ENCODE peak calls at places on chromosome 15, in four cellular contexts. One of them, this sample, is unnamed.

GRCh38 chr15:35014265-35014664 is 26.2 kb upstream of the ZNF770 start:
- DNase-seq in HL-60: no peak
- DNase-seq in K562: no peak
- DNase-seq in GM12878: no peak
- DNase-seq in this sample: no peak

GRCh38 chr15:79849789-79850188 is 47.0 kb downstream of the MTHFS start:
- DNase-seq in HL-60: no peak
- DNase-seq in K562: peak; percentile 37
- DNase-seq in GM12878: no peak
- DNase-seq in this sample: no peak

GRCh38 chr15:31606942-31607497 is 280.4 kb downstream of the KLF13 start:
- DNase-seq in HL-60: no peak
- DNase-seq in K562: no peak
- DNase-seq in GM12878: no peak
- DNase-seq in this sample: no peak

GRCh38 chr15:41465822-41466421 is 27.8 kb upstream of the ITPKA start:
- DNase-seq in HL-60: no peak
- DNase-seq in K562: peak; percentile 69
- DNase-seq in GM12878: no peak
- DNase-seq in this sample: peak; percentile 30

GRCh38 chr15:55587321-55588069 is 650 bp downstream of the PYGO1 start:
- DNase-seq in HL-60: no peak
- DNase-seq in K562: peak; percentile 23
- DNase-seq in GM12878: no peak
- DNase-seq in this sample: peak; percentile 43

GRCh38 chr15:29074045-29074444 is 188.3 kb downstream of the APBA2 start:
- DNase-seq in HL-60: no peak
- DNase-seq in K562: no peak
- DNase-seq in GM12878: no peak
- DNase-seq in this sample: no peak

GRCh38 chr15:31974855-31975421 is 55.4 kb upstream of the CHRNA7 start:
- DNase-seq in HL-60: no peak
- DNase-seq in K562: peak; percentile 44
- DNase-seq in GM12878: no peak
- DNase-seq in this sample: peak; percentile 23

GRCh38 chr15:24858737-24859601 is 95.8 kb upstream of the SNRPN start:
- DNase-seq in HL-60: no peak
- DNase-seq in K562: no peak
- DNase-seq in GM12878: no peak
- DNase-seq in this sample: no peak

GRCh38 chr15:75649045-75649761 is 1.5 kb downstream of the SNX33 start:
- DNase-seq in HL-60: no peak
- DNase-seq in K562: no peak
- DNase-seq in GM12878: no peak
- DNase-seq in this sample: no peak

GRCh38 chr15:70852501-70853269 is 1.3 kb downstream of the LARP6 start:
- DNase-seq in HL-60: no peak
- DNase-seq in K562: no peak
- DNase-seq in GM12878: no peak
- DNase-seq in this sample: no peak

GRCh38 chr15:44673639-44674038 is 10.2 kb upstream of the SPG11 start:
- DNase-seq in HL-60: no peak
- DNase-seq in K562: no peak
- DNase-seq in GM12878: no peak
- DNase-seq in this sample: no peak

GRCh38 chr15:71221417-71221816 is 106.1 kb downstream of the THSD4 start:
- DNase-seq in HL-60: no peak
- DNase-seq in K562: no peak
- DNase-seq in GM12878: no peak
- DNase-seq in this sample: no peak

GRCh38 chr15:33442449-33442848 is 131.7 kb downstream of the RYR3 start:
- DNase-seq in HL-60: no peak
- DNase-seq in K562: no peak
- DNase-seq in GM12878: no peak
- DNase-seq in this sample: no peak

GRCh38 chr15:79898369-79898768 is 1.6 kb upstream of the MTHFS start:
- DNase-seq in HL-60: no peak
- DNase-seq in K562: no peak
- DNase-seq in GM12878: no peak
- DNase-seq in this sample: no peak

GRCh38 chr15:34365836-34366235 is 1.2 kb downstream of the LPCAT4 start:
- DNase-seq in HL-60: no peak
- DNase-seq in K562: no peak
- DNase-seq in GM12878: no peak
- DNase-seq in this sample: no peak

GRCh38 chr15:94503293-94503692 is 271.9 kb downstream of the MCTP2 start:
- DNase-seq in HL-60: no peak
- DNase-seq in K562: no peak
- DNase-seq in GM12878: no peak
- DNase-seq in this sample: no peak

GRCh38 chr15:100340721-100341661 is 784 bp downstream of the ADAMTS17 start:
- DNase-seq in HL-60: no peak
- DNase-seq in K562: no peak
- DNase-seq in GM12878: no peak
- DNase-seq in this sample: no peak

GRCh38 chr15:64387562-64388168 is at the start of gene TRIP4:
- DNase-seq in HL-60: peak; percentile 93
- DNase-seq in K562: peak; percentile 97
- DNase-seq in GM12878: peak; percentile 92
- DNase-seq in this sample: peak; percentile 83

GRCh38 chr15:35306361-35306981 is 221.4 kb upstream of the NANOGP8 start:
- DNase-seq in HL-60: no peak
- DNase-seq in K562: peak; percentile 50
- DNase-seq in GM12878: no peak
- DNase-seq in this sample: no peak

GRCh38 chr15:44715142-44715796 is 4.0 kb downstream of the B2M start:
- DNase-seq in HL-60: no peak
- DNase-seq in K562: no peak
- DNase-seq in GM12878: no peak
- DNase-seq in this sample: no peak

GRCh38 chr15:42921049-42921731 is 612 bp upstream of the TTBK2 start:
- DNase-seq in HL-60: peak; percentile 7
- DNase-seq in K562: no peak
- DNase-seq in GM12878: no peak
- DNase-seq in this sample: no peak

GRCh38 chr15:75836953-75837321 is 6.3 kb upstream of the UBE2Q2 start:
- DNase-seq in HL-60: peak; percentile 70
- DNase-seq in K562: peak; percentile 48
- DNase-seq in GM12878: peak; percentile 69
- DNase-seq in this sample: peak; percentile 23

GRCh38 chr15:74427607-74428441 is 5.9 kb downstream of the SEMA7A start:
- DNase-seq in HL-60: no peak
- DNase-seq in K562: no peak
- DNase-seq in GM12878: no peak
- DNase-seq in this sample: no peak

GRCh38 chr15:45631831-45632230 is 3.0 kb upstream of the SQOR start:
- DNase-seq in HL-60: no peak
- DNase-seq in K562: no peak
- DNase-seq in GM12878: no peak
- DNase-seq in this sample: no peak

GRCh38 chr15:84666373-84666772 is 8.4 kb upstream of the NMB start:
- DNase-seq in HL-60: no peak
- DNase-seq in K562: no peak
- DNase-seq in GM12878: no peak
- DNase-seq in this sample: no peak

GRCh38 chr15:69610858-69611257 is 158.2 kb downstream of the RPLP1 start:
- DNase-seq in HL-60: no peak
- DNase-seq in K562: no peak
- DNase-seq in GM12878: no peak
- DNase-seq in this sample: no peak

GRCh38 chr15:60905587-60905986 is 323.5 kb downstream of the RORA start:
- DNase-seq in HL-60: no peak
- DNase-seq in K562: no peak
- DNase-seq in GM12878: no peak
- DNase-seq in this sample: no peak

GRCh38 chr15:98855815-98856539 is 151.6 kb downstream of the PGPEP1L start:
- DNase-seq in HL-60: no peak
- DNase-seq in K562: no peak
- DNase-seq in GM12878: no peak
- DNase-seq in this sample: no peak

GRCh38 chr15:83734487-83734886 is 80.6 kb downstream of the ADAMTSL3 start:
- DNase-seq in HL-60: no peak
- DNase-seq in K562: peak; percentile 1
- DNase-seq in GM12878: no peak
- DNase-seq in this sample: no peak

GRCh38 chr15:45320581-45320980 is 57.8 kb downstream of the GATM start:
- DNase-seq in HL-60: no peak
- DNase-seq in K562: no peak
- DNase-seq in GM12878: no peak
- DNase-seq in this sample: no peak

GRCh38 chr15:99055555-99056134 is 48.1 kb upstream of the PGPEP1L start:
- DNase-seq in HL-60: no peak
- DNase-seq in K562: no peak
- DNase-seq in GM12878: no peak
- DNase-seq in this sample: no peak

GRCh38 chr15:91530951-91531582 is 322.4 kb upstream of the SLCO3A1 start:
- DNase-seq in HL-60: no peak
- DNase-seq in K562: no peak
- DNase-seq in GM12878: no peak
- DNase-seq in this sample: no peak

GRCh38 chr15:70323111-70323851 is 225.6 kb upstream of the TLE3 start:
- DNase-seq in HL-60: no peak
- DNase-seq in K562: no peak
- DNase-seq in GM12878: no peak
- DNase-seq in this sample: no peak

DNA sequence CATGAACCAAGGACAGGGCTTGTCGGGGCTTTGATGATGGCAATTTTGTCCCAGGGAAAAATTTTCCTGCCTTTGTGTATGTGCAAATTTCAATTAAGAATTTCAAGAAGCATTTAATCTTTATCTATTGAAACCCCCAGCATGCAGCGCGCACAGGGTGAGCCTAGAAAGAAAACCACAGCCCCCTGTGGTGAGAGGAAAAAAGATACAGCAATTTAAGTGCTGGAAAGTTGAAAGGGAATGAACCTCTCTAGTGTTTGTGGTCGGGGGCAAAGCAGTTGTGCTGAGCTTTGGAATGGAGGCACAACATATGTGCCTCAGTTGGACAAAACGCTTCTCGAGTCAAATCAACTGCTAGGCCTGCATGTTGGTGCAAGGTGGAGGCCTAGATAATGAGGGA is 111.8 kb upstream of the C15orf61 start:
- DNase-seq in HL-60: no peak
- DNase-seq in K562: peak; percentile 56
- DNase-seq in GM12878: no peak
- DNase-seq in this sample: no peak
- TF ChIP-seq SPI1 in HL-60: no peak
- TF ChIP-seq SPI1 in K562: no peak
- TF ChIP-seq SPI1 in GM12878: no peak
- TF ChIP-seq SPI1 in this sample: no peak

GRCh38 chr15:73336756-73337155 is 32.0 kb downstream of the HCN4 start:
- DNase-seq in HL-60: no peak
- DNase-seq in K562: no peak
- DNase-seq in GM12878: no peak
- DNase-seq in this sample: no peak

GRCh38 chr15:73333001-73333400 is 35.8 kb downstream of the HCN4 start:
- DNase-seq in HL-60: no peak
- DNase-seq in K562: no peak
- DNase-seq in GM12878: no peak
- DNase-seq in this sample: no peak

GRCh38 chr15:73335026-73335425 is 33.7 kb downstream of the HCN4 start:
- DNase-seq in HL-60: no peak
- DNase-seq in K562: no peak
- DNase-seq in GM12878: no peak
- DNase-seq in this sample: no peak

GRCh38 chr15:73334086-73334485 is 34.7 kb downstream of the HCN4 start:
- DNase-seq in HL-60: no peak
- DNase-seq in K562: no peak
- DNase-seq in GM12878: no peak
- DNase-seq in this sample: no peak

DNA sequence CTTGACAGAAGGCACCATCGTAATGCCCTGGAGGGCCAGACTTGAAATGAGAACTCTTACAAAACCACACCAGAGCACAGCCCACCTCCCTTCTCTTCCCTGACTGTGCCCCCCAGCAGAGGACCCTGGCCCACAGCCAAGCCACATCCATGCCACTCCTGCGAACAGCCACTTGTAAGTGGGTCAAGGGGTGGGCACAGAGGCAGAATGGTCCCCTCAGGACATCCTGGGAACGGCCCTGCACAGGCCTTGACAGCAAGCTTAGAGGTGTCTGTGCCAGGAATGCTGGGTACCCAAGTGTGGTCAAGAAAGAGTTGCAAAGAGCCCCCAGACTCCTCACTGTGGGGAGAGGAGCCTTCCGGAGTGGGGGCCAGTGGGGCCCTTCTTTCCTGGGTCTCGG is 33.3 kb downstream of the HCN4 start:
- DNase-seq in HL-60: no peak
- DNase-seq in K562: no peak
- DNase-seq in GM12878: no peak
- DNase-seq in this sample: no peak
- TF ChIP-seq SPI1 in HL-60: no peak
- TF ChIP-seq SPI1 in K562: no peak
- TF ChIP-seq SPI1 in GM12878: no peak
- TF ChIP-seq SPI1 in this sample: no peak

GRCh38 chr15:57321973-57322601 is 54.2 kb upstream of the CGNL1 start:
- DNase-seq in HL-60: no peak
- DNase-seq in K562: peak; percentile 92
- DNase-seq in GM12878: no peak
- DNase-seq in this sample: no peak
- TF ChIP-seq SPI1 in HL-60: no peak
- TF ChIP-seq SPI1 in K562: no peak
- TF ChIP-seq SPI1 in GM12878: no peak
- TF ChIP-seq SPI1 in this sample: no peak

DNA sequence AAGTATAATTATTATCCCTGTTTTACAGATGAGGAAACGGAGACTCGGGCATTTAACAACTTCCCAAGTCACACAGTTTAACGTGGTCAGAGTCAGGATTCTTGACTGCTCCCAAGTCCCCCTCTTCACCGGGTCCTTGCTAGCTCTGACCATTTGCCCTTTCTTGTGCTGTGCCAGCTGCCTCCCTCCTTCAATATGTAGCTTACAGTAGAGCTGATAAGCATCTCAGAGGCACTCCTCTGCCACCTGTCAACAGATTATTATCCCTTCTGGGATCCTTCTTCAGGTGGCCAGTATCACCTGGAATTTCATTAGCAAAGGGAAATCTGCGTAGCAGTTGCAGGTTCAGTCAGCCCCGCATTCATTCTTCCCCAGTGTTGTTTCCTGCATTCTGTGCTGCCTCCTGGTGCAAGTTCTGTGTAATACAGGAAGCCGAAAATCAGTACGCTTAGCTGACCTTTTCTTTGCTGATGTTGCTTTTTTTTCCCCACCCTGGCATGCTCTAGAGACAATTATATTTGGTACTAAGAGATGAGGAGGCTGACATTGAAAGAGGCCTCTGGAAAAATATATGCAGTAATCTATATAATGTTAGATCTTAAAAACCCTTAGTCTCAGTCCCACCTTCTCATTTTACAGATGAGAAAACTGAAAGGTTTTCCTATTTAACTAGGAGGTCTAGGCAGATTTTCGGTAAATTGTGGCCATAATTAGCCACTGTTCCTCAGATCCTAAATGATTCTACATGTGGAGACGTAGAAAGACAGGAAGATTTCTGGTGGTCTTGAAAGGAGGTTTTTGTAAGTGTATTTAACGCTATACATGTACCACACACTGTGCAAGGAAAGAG is 24.8 kb downstream of the TMOD2 start:
- DNase-seq in HL-60: no peak
- DNase-seq in K562: peak; percentile 77
- DNase-seq in GM12878: peak; percentile 30
- DNase-seq in this sample: peak; percentile 30
- TF ChIP-seq SPI1 in HL-60: no peak
- TF ChIP-seq SPI1 in K562: no peak
- TF ChIP-seq SPI1 in GM12878: no peak
- TF ChIP-seq SPI1 in this sample: peak; percentile 32

GRCh38 chr15:39745415-39745814 is 37.2 kb downstream of the FSIP1 start:
- DNase-seq in HL-60: no peak
- DNase-seq in K562: no peak
- DNase-seq in GM12878: no peak
- DNase-seq in this sample: no peak
- TF ChIP-seq SPI1 in HL-60: no peak
- TF ChIP-seq SPI1 in K562: no peak
- TF ChIP-seq SPI1 in GM12878: no peak
- TF ChIP-seq SPI1 in this sample: no peak

This sample was measured in GM12891.